ENCODE peak calls at places on chromosomes 7 and 10, in four cellular contexts. L, I, A and B are unnamed samples.

GRCh38 chr7:20089431-20089830 is 127.8 kb downstream of the MACC1 start:
- DNase-seq in L (no peak), I (no peak), A (no peak), B (no peak)

GRCh38 chr10:120761951-120762350 is 89.2 kb upstream of the WDR11 start:
- DNase-seq in A (no peak), I (no peak), L (no peak), B (no peak)

GRCh38 chr10:132557696-132558515 is 20.3 kb downstream of the INPP5A start:
- DNase-seq in L (no peak), I (no peak), A (no peak), B (no peak)

GRCh38 chr7:1421020-1421790 is 38.1 kb downstream of the MICALL2 start:
- DNase-seq in I (no peak), L (no peak), A (no peak), B (no peak)

GRCh38 chr7:80760292-80760691 is 121.8 kb downstream of the CD36 start:
- DNase-seq in I (no peak), A (no peak), L (no peak), B (no peak)

GRCh38 chr10:133125901-133126300 is 34.1 kb upstream of the KNDC1 start:
- DNase-seq in L (no peak), I (no peak), A (no peak), B (no peak)

GRCh38 chr10:102669206-102670064 is 25.2 kb downstream of the TRIM8 start:
- DNase-seq in I (peak; percentile 62), A (peak; percentile 77), L (peak; percentile 61), B (no peak)

GRCh38 chr7:36661135-36661840 is 63.0 kb downstream of the AOAH start:
- DNase-seq in A (peak; percentile 87), L (peak; percentile 62), I (no peak), B (no peak)

GRCh38 chr7:25515876-25516275 is 287.6 kb upstream of the NPVF start:
- DNase-seq in A (no peak), L (no peak), I (no peak), B (no peak)

GRCh38 chr10:129970404-129971364 is 6.6 kb upstream of the EBF3 start:
- DNase-seq in A (peak; percentile 70), I (peak; percentile 32), L (no peak), B (no peak)

GRCh38 chr10:83667594-83667993 is 471.7 kb upstream of the GHITM start:
- DNase-seq in L (no peak), I (no peak), A (no peak), B (no peak)

GRCh38 chr7:87564290-87564963 is 36.3 kb downstream of the ABCB1 start:
- DNase-seq in L (peak; percentile 57), A (peak; percentile 87), I (no peak), B (no peak)

GRCh38 chr10:1153805-1154351 is 97.7 kb downstream of the WDR37 start:
- DNase-seq in I (no peak), L (no peak), A (peak; percentile 49), B (no peak)

GRCh38 chr10:20682782-20683181 is 214.3 kb downstream of the NEBL start:
- DNase-seq in L (no peak), I (no peak), A (no peak), B (no peak)

GRCh38 chr10:50993817-50994251 is 80.5 kb upstream of the PRKG1 start:
- DNase-seq in I (no peak), A (no peak), L (peak; percentile 22), B (peak; percentile 59)

GRCh38 chr10:3119796-3120459 is 52.6 kb downstream of the PFKP start:
- DNase-seq in A (peak; percentile 70), I (no peak), L (no peak), B (no peak)

GRCh38 chr7:34757570-34758110 is 99.6 kb downstream of the NPSR1 start:
- DNase-seq in A (no peak), L (no peak), I (no peak), B (no peak)

GRCh38 chr10:23442936-23443335 is 4.1 kb downstream of the OTUD1 start:
- DNase-seq in L (no peak), I (no peak), A (no peak), B (no peak)

GRCh38 chr10:49237985-49238384 is 49.8 kb upstream of the TMEM273 start:
- DNase-seq in I (no peak), A (no peak), L (no peak), B (no peak)

GRCh38 chr10:132136097-132136521 is 50.6 kb upstream of the DPYSL4 start:
- DNase-seq in A (no peak), I (no peak), L (no peak), B (no peak)

GRCh38 chr7:92831716-92832622 is 4.4 kb downstream of the CDK6 start:
- DNase-seq in L (peak; percentile 43), A (no peak), I (no peak), B (peak; percentile 90)

GRCh38 chr10:28977518-28977917 is 300.2 kb downstream of the BAMBI start:
- DNase-seq in A (no peak), I (no peak), L (no peak), B (no peak)

GRCh38 chr7:66902844-66903180 is 18.2 kb upstream of the TMEM248 start:
- DNase-seq in A (no peak), I (no peak), L (no peak), B (no peak)

GRCh38 chr10:124676416-124677062 is 67.6 kb downstream of the FAM53B start:
- DNase-seq in I (peak; percentile 11), A (no peak), L (no peak), B (no peak)

GRCh38 chr10:25506821-25507335 is 332.1 kb downstream of the GPR158 start:
- DNase-seq in L (no peak), A (no peak), I (no peak), B (no peak)

GRCh38 chr7:127844707-127845331 is 186.4 kb downstream of the LRRC4 start:
- DNase-seq in I (peak; percentile 37), A (no peak), L (peak; percentile 60), B (peak; percentile 20)

GRCh38 chr10:114083040-114083439 is 39.4 kb downstream of the ADRB1 start:
- DNase-seq in I (no peak), A (no peak), L (no peak), B (no peak)

GRCh38 chr7:53744361-53744760 is 708.9 kb downstream of the POM121L12 start:
- DNase-seq in A (peak; percentile 68), I (no peak), L (no peak), B (no peak)
- TF ChIP-seq CTCF in A (peak; percentile 31), I (no peak), L (no peak), B (no peak)

DNA sequence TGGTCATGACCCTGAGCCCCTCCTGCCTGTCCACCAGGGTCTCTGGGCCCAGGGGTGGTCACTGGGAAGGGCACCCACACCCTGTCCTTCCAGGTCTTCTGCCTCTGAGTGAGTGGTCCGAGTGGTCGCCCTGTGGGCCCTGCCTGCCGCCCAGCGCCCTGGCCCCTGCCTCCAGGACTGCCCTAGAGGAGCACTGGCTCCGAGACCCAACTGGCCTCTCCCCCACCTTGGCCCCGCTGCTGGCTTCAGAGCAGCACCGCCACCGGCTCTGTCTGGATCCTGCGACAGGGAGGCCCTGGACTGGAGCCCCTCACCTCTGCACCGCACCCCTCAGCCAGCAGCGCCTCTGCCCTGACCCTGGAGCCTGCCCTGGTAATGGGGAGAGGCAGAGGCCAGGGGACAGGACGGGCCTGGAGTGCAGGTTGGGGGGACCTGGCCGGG is 13.9 kb upstream of the ZNF862 start:
- DNase-seq in I (peak; percentile 10), A (no peak), L (no peak), B (no peak)
- H3K4me3 ChIP-seq in I (no peak overlapping the region), A (no peak overlapping the region), L (no peak overlapping the region), B (no peak overlapping the region)

DNA sequence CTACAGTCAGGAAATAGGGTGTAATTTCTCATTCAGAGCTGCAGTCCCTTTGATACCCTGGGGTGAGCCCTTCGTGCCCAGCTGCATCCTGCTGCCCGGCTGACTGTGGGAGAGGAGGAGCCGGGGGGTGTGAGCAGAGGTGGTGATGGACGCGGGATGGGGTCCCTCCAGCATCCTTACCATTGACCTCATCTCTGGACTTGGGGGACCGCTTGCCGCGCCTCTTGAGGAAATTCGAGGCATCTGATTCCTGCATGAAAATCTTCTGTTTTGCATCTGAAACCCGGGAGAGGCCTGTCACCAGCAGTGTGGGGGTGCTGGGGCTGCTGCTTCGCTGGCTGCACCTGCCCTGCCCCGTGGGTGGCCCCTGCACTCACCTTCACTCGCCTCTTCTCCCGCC is 816 bp downstream of the UCMA start:
- DNase-seq in L (no peak), I (no peak), A (peak; percentile 42), B (no peak)
- H3K27ac ChIP-seq in L (no peak overlapping the region), I (no peak overlapping the region), A (no peak overlapping the region), B (no peak overlapping the region)

DNA sequence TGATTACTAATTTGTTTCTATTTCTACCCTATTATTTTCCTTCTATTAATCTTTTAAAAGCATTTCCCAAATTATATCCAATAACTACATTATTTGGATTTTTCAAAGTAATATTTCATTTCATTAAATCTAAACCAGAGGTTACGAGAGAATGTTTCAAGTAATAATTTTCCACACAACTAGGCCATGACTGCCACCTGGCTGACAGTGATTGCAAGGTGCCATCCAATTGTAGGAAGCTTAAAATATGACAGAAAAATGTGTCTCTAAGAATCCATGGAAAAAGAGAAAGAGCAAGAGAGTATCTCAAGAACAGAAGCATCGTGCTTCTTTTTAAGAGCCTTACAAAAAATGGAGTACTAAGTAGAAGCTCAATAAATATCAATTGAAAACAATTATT is 48.7 kb downstream of the TPK1 start:
- DNase-seq in L (no peak), I (no peak), A (no peak), B (no peak)
- TF ChIP-seq CTCF in L (peak; percentile 35), I (no peak), A (peak; percentile 67), B (peak; percentile 17)

GRCh38 chr7:130141858-130142653 is 63.1 kb downstream of the TMEM209 start:
- DNase-seq in A (peak; percentile 53), I (no peak), L (no peak), B (no peak)
- H3K4me3 ChIP-seq in A (no peak overlapping the region), I (peak overlapping the region; percentile 55), L (no peak overlapping the region), B (peak overlapping the region; percentile 59)